ENCODE peak calls at places on chromosomes 11 and 22, in five cellular contexts. One of them, this sample, is unnamed.

GRCh38 chr11:61787928-61788491 is 4.4 kb downstream of the TMEM258 start:
- DNase-seq in stimulated activated naive CD4-positive, alpha-beta T cell: no peak
- DNase-seq in right atrium auricular region: no peak
- DNase-seq in activated T-helper 1 cell treated with anti-CD3 and anti-CD28 coated beads, Interleukin-2, amount 50 U/mL, for 16 hours: no peak
- DNase-seq in stomach: peak
- DNase-seq in this sample: no peak

GRCh38 chr11:3215346-3216026 is 3.1 kb downstream of the MRGPRG start:
- DNase-seq in stimulated activated naive CD4-positive, alpha-beta T cell: no peak
- DNase-seq in right atrium auricular region: no peak
- DNase-seq in activated T-helper 1 cell treated with anti-CD3 and anti-CD28 coated beads, Interleukin-2, amount 50 U/mL, for 16 hours: no peak
- DNase-seq in stomach: no peak
- DNase-seq in this sample: peak

GRCh38 chr11:9206496-9206895 is 58.7 kb downstream of the DENND5A start:
- DNase-seq in stimulated activated naive CD4-positive, alpha-beta T cell: no peak
- DNase-seq in right atrium auricular region: no peak
- DNase-seq in activated T-helper 1 cell treated with anti-CD3 and anti-CD28 coated beads, Interleukin-2, amount 50 U/mL, for 16 hours: no peak
- DNase-seq in stomach: no peak
- DNase-seq in this sample: no peak

GRCh38 chr11:93743316-93743715 is 1.8 kb downstream of the C11orf54 start:
- DNase-seq in stimulated activated naive CD4-positive, alpha-beta T cell: no peak
- DNase-seq in right atrium auricular region: no peak
- DNase-seq in activated T-helper 1 cell treated with anti-CD3 and anti-CD28 coated beads, Interleukin-2, amount 50 U/mL, for 16 hours: no peak
- DNase-seq in stomach: no peak
- DNase-seq in this sample: no peak

GRCh38 chr11:65616575-65617001 is 1.0 kb downstream of the PCNX3 start:
- DNase-seq in stimulated activated naive CD4-positive, alpha-beta T cell: no peak
- DNase-seq in right atrium auricular region: no peak
- DNase-seq in activated T-helper 1 cell treated with anti-CD3 and anti-CD28 coated beads, Interleukin-2, amount 50 U/mL, for 16 hours: no peak
- DNase-seq in stomach: no peak
- DNase-seq in this sample: no peak

GRCh38 chr22:43187171-43188099 is 501 bp upstream of the TTLL12 start:
- DNase-seq in stimulated activated naive CD4-positive, alpha-beta T cell: peak
- DNase-seq in right atrium auricular region: peak
- DNase-seq in activated T-helper 1 cell treated with anti-CD3 and anti-CD28 coated beads, Interleukin-2, amount 50 U/mL, for 16 hours: peak
- DNase-seq in stomach: peak
- DNase-seq in this sample: peak

GRCh38 chr22:46366801-46367706 is 31.5 kb downstream of the TRMU start:
- DNase-seq in stimulated activated naive CD4-positive, alpha-beta T cell: no peak
- DNase-seq in right atrium auricular region: no peak
- DNase-seq in activated T-helper 1 cell treated with anti-CD3 and anti-CD28 coated beads, Interleukin-2, amount 50 U/mL, for 16 hours: no peak
- DNase-seq in stomach: no peak
- DNase-seq in this sample: peak

GRCh38 chr11:110294509-110294908 is 1.9 kb downstream of the RDX start:
- DNase-seq in stimulated activated naive CD4-positive, alpha-beta T cell: no peak
- DNase-seq in right atrium auricular region: no peak
- DNase-seq in activated T-helper 1 cell treated with anti-CD3 and anti-CD28 coated beads, Interleukin-2, amount 50 U/mL, for 16 hours: no peak
- DNase-seq in stomach: no peak
- DNase-seq in this sample: no peak

GRCh38 chr11:16154715-16155396 is 201.5 kb downstream of the SOX6 start:
- DNase-seq in stimulated activated naive CD4-positive, alpha-beta T cell: no peak
- DNase-seq in right atrium auricular region: no peak
- DNase-seq in activated T-helper 1 cell treated with anti-CD3 and anti-CD28 coated beads, Interleukin-2, amount 50 U/mL, for 16 hours: no peak
- DNase-seq in stomach: peak
- DNase-seq in this sample: no peak

GRCh38 chr11:102147632-102148031 is 37.4 kb downstream of the YAP1 start:
- DNase-seq in stimulated activated naive CD4-positive, alpha-beta T cell: no peak
- DNase-seq in right atrium auricular region: no peak
- DNase-seq in activated T-helper 1 cell treated with anti-CD3 and anti-CD28 coated beads, Interleukin-2, amount 50 U/mL, for 16 hours: no peak
- DNase-seq in stomach: no peak
- DNase-seq in this sample: no peak

GRCh38 chr11:66327171-66328035 is 8.8 kb downstream of the RIN1 start:
- DNase-seq in stimulated activated naive CD4-positive, alpha-beta T cell: no peak
- DNase-seq in right atrium auricular region: no peak
- DNase-seq in activated T-helper 1 cell treated with anti-CD3 and anti-CD28 coated beads, Interleukin-2, amount 50 U/mL, for 16 hours: no peak
- DNase-seq in stomach: no peak
- DNase-seq in this sample: peak

GRCh38 chr22:44363214-44363979 is 50.6 kb upstream of the SHISAL1 start:
- DNase-seq in stimulated activated naive CD4-positive, alpha-beta T cell: no peak
- DNase-seq in right atrium auricular region: peak
- DNase-seq in activated T-helper 1 cell treated with anti-CD3 and anti-CD28 coated beads, Interleukin-2, amount 50 U/mL, for 16 hours: no peak
- DNase-seq in stomach: peak
- DNase-seq in this sample: peak

GRCh38 chr11:59069082-59069481 is 17.0 kb upstream of the GLYATL1B start:
- DNase-seq in stimulated activated naive CD4-positive, alpha-beta T cell: no peak
- DNase-seq in right atrium auricular region: no peak
- DNase-seq in activated T-helper 1 cell treated with anti-CD3 and anti-CD28 coated beads, Interleukin-2, amount 50 U/mL, for 16 hours: no peak
- DNase-seq in stomach: no peak
- DNase-seq in this sample: no peak

GRCh38 chr11:110079726-110080125 is 13.5 kb upstream of the ZC3H12C start:
- DNase-seq in stimulated activated naive CD4-positive, alpha-beta T cell: no peak
- DNase-seq in right atrium auricular region: no peak
- DNase-seq in activated T-helper 1 cell treated with anti-CD3 and anti-CD28 coated beads, Interleukin-2, amount 50 U/mL, for 16 hours: no peak
- DNase-seq in stomach: no peak
- DNase-seq in this sample: no peak

GRCh38 chr22:39177791-39178190 is 25.3 kb upstream of the CBX7 start:
- DNase-seq in stimulated activated naive CD4-positive, alpha-beta T cell: no peak
- DNase-seq in right atrium auricular region: no peak
- DNase-seq in activated T-helper 1 cell treated with anti-CD3 and anti-CD28 coated beads, Interleukin-2, amount 50 U/mL, for 16 hours: no peak
- DNase-seq in stomach: no peak
- DNase-seq in this sample: peak

GRCh38 chr11:2792376-2793250 is 92.8 kb upstream of the KCNQ1OT1 start:
- DNase-seq in stimulated activated naive CD4-positive, alpha-beta T cell: no peak
- DNase-seq in right atrium auricular region: no peak
- DNase-seq in activated T-helper 1 cell treated with anti-CD3 and anti-CD28 coated beads, Interleukin-2, amount 50 U/mL, for 16 hours: no peak
- DNase-seq in stomach: peak
- DNase-seq in this sample: peak

GRCh38 chr11:14270690-14271542 is 88.1 kb downstream of the RRAS2 start:
- DNase-seq in stimulated activated naive CD4-positive, alpha-beta T cell: no peak
- DNase-seq in right atrium auricular region: no peak
- DNase-seq in activated T-helper 1 cell treated with anti-CD3 and anti-CD28 coated beads, Interleukin-2, amount 50 U/mL, for 16 hours: no peak
- DNase-seq in stomach: no peak
- DNase-seq in this sample: no peak

GRCh38 chr11:75492181-75492820 is 33.4 kb downstream of the GDPD5 start:
- DNase-seq in stimulated activated naive CD4-positive, alpha-beta T cell: peak
- DNase-seq in right atrium auricular region: no peak
- DNase-seq in activated T-helper 1 cell treated with anti-CD3 and anti-CD28 coated beads, Interleukin-2, amount 50 U/mL, for 16 hours: peak
- DNase-seq in stomach: peak
- DNase-seq in this sample: no peak

GRCh38 chr11:117744471-117745280 is 52.3 kb downstream of the DSCAML1 start:
- DNase-seq in stimulated activated naive CD4-positive, alpha-beta T cell: no peak
- DNase-seq in right atrium auricular region: no peak
- DNase-seq in activated T-helper 1 cell treated with anti-CD3 and anti-CD28 coated beads, Interleukin-2, amount 50 U/mL, for 16 hours: no peak
- DNase-seq in stomach: no peak
- DNase-seq in this sample: no peak

GRCh38 chr11:113278925-113279324 is 35.5 kb upstream of the TTC12 start:
- DNase-seq in stimulated activated naive CD4-positive, alpha-beta T cell: no peak
- DNase-seq in right atrium auricular region: no peak
- DNase-seq in activated T-helper 1 cell treated with anti-CD3 and anti-CD28 coated beads, Interleukin-2, amount 50 U/mL, for 16 hours: no peak
- DNase-seq in stomach: no peak
- DNase-seq in this sample: no peak

GRCh38 chr11:77152846-77153245 is 24.8 kb downstream of the MYO7A start:
- DNase-seq in stimulated activated naive CD4-positive, alpha-beta T cell: no peak
- DNase-seq in right atrium auricular region: no peak
- DNase-seq in activated T-helper 1 cell treated with anti-CD3 and anti-CD28 coated beads, Interleukin-2, amount 50 U/mL, for 16 hours: no peak
- DNase-seq in stomach: no peak
- DNase-seq in this sample: peak

GRCh38 chr11:87423161-87423560 is 385.4 kb downstream of the TMEM135 start:
- DNase-seq in stimulated activated naive CD4-positive, alpha-beta T cell: no peak
- DNase-seq in right atrium auricular region: no peak
- DNase-seq in activated T-helper 1 cell treated with anti-CD3 and anti-CD28 coated beads, Interleukin-2, amount 50 U/mL, for 16 hours: no peak
- DNase-seq in stomach: no peak
- DNase-seq in this sample: no peak

GRCh38 chr11:65468874-65469333 is 29.9 kb upstream of the MALAT1 start:
- DNase-seq in stimulated activated naive CD4-positive, alpha-beta T cell: no peak
- DNase-seq in right atrium auricular region: no peak
- DNase-seq in activated T-helper 1 cell treated with anti-CD3 and anti-CD28 coated beads, Interleukin-2, amount 50 U/mL, for 16 hours: peak
- DNase-seq in stomach: peak
- DNase-seq in this sample: peak

GRCh38 chr11:94675239-94675638 is 92.9 kb upstream of the AMOTL1 start:
- DNase-seq in stimulated activated naive CD4-positive, alpha-beta T cell: no peak
- DNase-seq in right atrium auricular region: no peak
- DNase-seq in activated T-helper 1 cell treated with anti-CD3 and anti-CD28 coated beads, Interleukin-2, amount 50 U/mL, for 16 hours: no peak
- DNase-seq in stomach: no peak
- DNase-seq in this sample: no peak

GRCh38 chr11:121572581-121573059 is 119.9 kb upstream of the SORL1-AS1 start:
- DNase-seq in stimulated activated naive CD4-positive, alpha-beta T cell: no peak
- DNase-seq in right atrium auricular region: no peak
- DNase-seq in activated T-helper 1 cell treated with anti-CD3 and anti-CD28 coated beads, Interleukin-2, amount 50 U/mL, for 16 hours: no peak
- DNase-seq in stomach: no peak
- DNase-seq in this sample: no peak

GRCh38 chr11:47510231-47510630 is 42.7 kb downstream of the CELF1 start:
- DNase-seq in stimulated activated naive CD4-positive, alpha-beta T cell: no peak
- DNase-seq in right atrium auricular region: no peak
- DNase-seq in activated T-helper 1 cell treated with anti-CD3 and anti-CD28 coated beads, Interleukin-2, amount 50 U/mL, for 16 hours: no peak
- DNase-seq in stomach: no peak
- DNase-seq in this sample: no peak

GRCh38 chr11:95412074-95412473 is 181.1 kb upstream of the SESN3 start:
- DNase-seq in stimulated activated naive CD4-positive, alpha-beta T cell: no peak
- DNase-seq in right atrium auricular region: no peak
- DNase-seq in activated T-helper 1 cell treated with anti-CD3 and anti-CD28 coated beads, Interleukin-2, amount 50 U/mL, for 16 hours: no peak
- DNase-seq in stomach: no peak
- DNase-seq in this sample: no peak

GRCh38 chr22:37162221-37163095 is 12.7 kb upstream of the IL2RB start:
- DNase-seq in stimulated activated naive CD4-positive, alpha-beta T cell: peak
- DNase-seq in right atrium auricular region: no peak
- DNase-seq in activated T-helper 1 cell treated with anti-CD3 and anti-CD28 coated beads, Interleukin-2, amount 50 U/mL, for 16 hours: peak
- DNase-seq in stomach: no peak
- DNase-seq in this sample: no peak

GRCh38 chr22:30273196-30273595 is 6.5 kb upstream of the OSM start:
- DNase-seq in stimulated activated naive CD4-positive, alpha-beta T cell: no peak
- DNase-seq in right atrium auricular region: no peak
- DNase-seq in activated T-helper 1 cell treated with anti-CD3 and anti-CD28 coated beads, Interleukin-2, amount 50 U/mL, for 16 hours: no peak
- DNase-seq in stomach: no peak
- DNase-seq in this sample: no peak

GRCh38 chr11:119853581-119854360 is 124.8 kb upstream of the NECTIN1 start:
- DNase-seq in stimulated activated naive CD4-positive, alpha-beta T cell: no peak
- DNase-seq in right atrium auricular region: no peak
- DNase-seq in activated T-helper 1 cell treated with anti-CD3 and anti-CD28 coated beads, Interleukin-2, amount 50 U/mL, for 16 hours: no peak
- DNase-seq in stomach: no peak
- DNase-seq in this sample: no peak

GRCh38 chr11:115872418-115872817 is 368.2 kb upstream of the CADM1 start:
- DNase-seq in stimulated activated naive CD4-positive, alpha-beta T cell: no peak
- DNase-seq in right atrium auricular region: no peak
- DNase-seq in activated T-helper 1 cell treated with anti-CD3 and anti-CD28 coated beads, Interleukin-2, amount 50 U/mL, for 16 hours: no peak
- DNase-seq in stomach: no peak
- DNase-seq in this sample: no peak

This sample was measured in Right ventricle myocardium superior.